ENCODE peak calls at places on chromosomes 3 and 15, in five cellular contexts. One of them, this sample, is unnamed.

GRCh38 chr15:89389841-89390603 is 55.4 kb upstream of the POLG start:
- DNase-seq in mesendoderm: no peak
- DNase-seq in endodermal cell: peak; percentile 67
- DNase-seq in CD4-positive, alpha-beta T cell: no peak
- DNase-seq in SJSA1: no peak
- DNase-seq in this sample: no peak

GRCh38 chr3:20729185-20729584 is 543.2 kb upstream of the SGO1 start:
- DNase-seq in mesendoderm: no peak
- DNase-seq in endodermal cell: no peak
- DNase-seq in CD4-positive, alpha-beta T cell: no peak
- DNase-seq in SJSA1: no peak
- DNase-seq in this sample: no peak

GRCh38 chr3:46469680-46470357 is 5.1 kb upstream of the LTF start:
- DNase-seq in mesendoderm: no peak
- DNase-seq in endodermal cell: peak; percentile 30
- DNase-seq in CD4-positive, alpha-beta T cell: no peak
- DNase-seq in SJSA1: no peak
- DNase-seq in this sample: no peak

GRCh38 chr3:71162221-71162620 is 421.3 kb downstream of the FOXP1 start:
- DNase-seq in mesendoderm: no peak
- DNase-seq in endodermal cell: no peak
- DNase-seq in CD4-positive, alpha-beta T cell: no peak
- DNase-seq in SJSA1: no peak
- DNase-seq in this sample: no peak

GRCh38 chr3:86047329-86047625 is 943.7 kb downstream of the VGLL3 start:
- DNase-seq in mesendoderm: no peak
- DNase-seq in endodermal cell: no peak
- DNase-seq in CD4-positive, alpha-beta T cell: no peak
- DNase-seq in SJSA1: no peak
- DNase-seq in this sample: no peak

GRCh38 chr15:28018291-28019044 is 80.6 kb downstream of the OCA2 start:
- DNase-seq in mesendoderm: no peak
- DNase-seq in endodermal cell: no peak
- DNase-seq in CD4-positive, alpha-beta T cell: no peak
- DNase-seq in SJSA1: no peak
- DNase-seq in this sample: no peak

GRCh38 chr3:112629425-112629824 is 11.5 kb downstream of the CCDC80 start:
- DNase-seq in mesendoderm: peak; percentile 84
- DNase-seq in endodermal cell: peak; percentile 75
- DNase-seq in CD4-positive, alpha-beta T cell: no peak
- DNase-seq in SJSA1: peak; percentile 44
- DNase-seq in this sample: no peak

GRCh38 chr3:107384907-107385306 is 7.7 kb downstream of the CCDC54 start:
- DNase-seq in mesendoderm: peak; percentile 86
- DNase-seq in endodermal cell: no peak
- DNase-seq in CD4-positive, alpha-beta T cell: no peak
- DNase-seq in SJSA1: no peak
- DNase-seq in this sample: no peak

GRCh38 chr3:134607054-134608022 is 43.5 kb downstream of the KY start:
- DNase-seq in mesendoderm: no peak
- DNase-seq in endodermal cell: peak; percentile 28
- DNase-seq in CD4-positive, alpha-beta T cell: no peak
- DNase-seq in SJSA1: no peak
- DNase-seq in this sample: no peak

GRCh38 chr3:147414369-147415135 is 5.4 kb downstream of the ZIC1 start:
- DNase-seq in mesendoderm: no peak
- DNase-seq in endodermal cell: no peak
- DNase-seq in CD4-positive, alpha-beta T cell: no peak
- DNase-seq in SJSA1: no peak
- DNase-seq in this sample: no peak
- H3K27ac ChIP-seq in mesendoderm: no peak overlapping the region
- H3K27ac ChIP-seq in endodermal cell: no peak overlapping the region
- H3K27ac ChIP-seq in CD4-positive, alpha-beta T cell: no peak overlapping the region
- H3K27ac ChIP-seq in SJSA1: no peak overlapping the region
- H3K27ac ChIP-seq in this sample: no peak overlapping the region

GRCh38 chr3:52197499-52197841 is 490 bp upstream of the ALAS1 start:
- DNase-seq in mesendoderm: no peak
- DNase-seq in endodermal cell: no peak
- DNase-seq in CD4-positive, alpha-beta T cell: no peak
- DNase-seq in SJSA1: no peak
- DNase-seq in this sample: no peak
- H3K27ac ChIP-seq in mesendoderm: peak overlapping the region; percentile 12
- H3K27ac ChIP-seq in endodermal cell: no peak overlapping the region
- H3K27ac ChIP-seq in CD4-positive, alpha-beta T cell: peak overlapping the region; percentile 73
- H3K27ac ChIP-seq in SJSA1: peak overlapping the region; percentile 26
- H3K27ac ChIP-seq in this sample: peak overlapping the region; percentile 87

GRCh38 chr3:45027406-45027805 is 1.3 kb downstream of the CLEC3B start:
- DNase-seq in mesendoderm: no peak
- DNase-seq in endodermal cell: no peak
- DNase-seq in CD4-positive, alpha-beta T cell: no peak
- DNase-seq in SJSA1: no peak
- DNase-seq in this sample: no peak
- H3K27ac ChIP-seq in mesendoderm: no peak overlapping the region
- H3K27ac ChIP-seq in endodermal cell: no peak overlapping the region
- H3K27ac ChIP-seq in CD4-positive, alpha-beta T cell: no peak overlapping the region
- H3K27ac ChIP-seq in SJSA1: no peak overlapping the region
- H3K27ac ChIP-seq in this sample: peak overlapping the region; percentile 49

GRCh38 chr15:72491768-72492167 is 17.6 kb downstream of the ARIH1 start:
- DNase-seq in mesendoderm: peak; percentile 48
- DNase-seq in endodermal cell: no peak
- DNase-seq in CD4-positive, alpha-beta T cell: no peak
- DNase-seq in SJSA1: peak; percentile 49
- DNase-seq in this sample: no peak

GRCh38 chr15:72487070-72487797 is 13.1 kb downstream of the ARIH1 start:
- DNase-seq in mesendoderm: no peak
- DNase-seq in endodermal cell: no peak
- DNase-seq in CD4-positive, alpha-beta T cell: no peak
- DNase-seq in SJSA1: peak; percentile 7
- DNase-seq in this sample: no peak

GRCh38 chr15:72489943-72490554 is 15.9 kb downstream of the ARIH1 start:
- DNase-seq in mesendoderm: no peak
- DNase-seq in endodermal cell: no peak
- DNase-seq in CD4-positive, alpha-beta T cell: no peak
- DNase-seq in SJSA1: no peak
- DNase-seq in this sample: no peak

GRCh38 chr15:72486144-72486543 is 12.0 kb downstream of the ARIH1 start:
- DNase-seq in mesendoderm: no peak
- DNase-seq in endodermal cell: no peak
- DNase-seq in CD4-positive, alpha-beta T cell: no peak
- DNase-seq in SJSA1: no peak
- DNase-seq in this sample: no peak

GRCh38 chr15:72488558-72488957 is 14.4 kb downstream of the ARIH1 start:
- DNase-seq in mesendoderm: no peak
- DNase-seq in endodermal cell: no peak
- DNase-seq in CD4-positive, alpha-beta T cell: no peak
- DNase-seq in SJSA1: no peak
- DNase-seq in this sample: no peak
- H3K27ac ChIP-seq in mesendoderm: no peak overlapping the region
- H3K27ac ChIP-seq in endodermal cell: no peak overlapping the region
- H3K27ac ChIP-seq in CD4-positive, alpha-beta T cell: no peak overlapping the region
- H3K27ac ChIP-seq in SJSA1: no peak overlapping the region
- H3K27ac ChIP-seq in this sample: no peak overlapping the region

GRCh38 chr3:52218454-52218853 is 7.0 kb downstream of the TLR9 start:
- DNase-seq in mesendoderm: no peak
- DNase-seq in endodermal cell: no peak
- DNase-seq in CD4-positive, alpha-beta T cell: no peak
- DNase-seq in SJSA1: no peak
- DNase-seq in this sample: no peak

GRCh38 chr3:52220380-52221026 is 4.9 kb downstream of the TLR9 start:
- DNase-seq in mesendoderm: peak; percentile 75
- DNase-seq in endodermal cell: peak; percentile 97
- DNase-seq in CD4-positive, alpha-beta T cell: peak; percentile 82
- DNase-seq in SJSA1: peak; percentile 59
- DNase-seq in this sample: peak; percentile 62

GRCh38 chr3:52218026-52218425 is 7.4 kb downstream of the TLR9 start:
- DNase-seq in mesendoderm: no peak
- DNase-seq in endodermal cell: no peak
- DNase-seq in CD4-positive, alpha-beta T cell: no peak
- DNase-seq in SJSA1: no peak
- DNase-seq in this sample: no peak

GRCh38 chr3:52217409-52217805 is 8.0 kb downstream of the TLR9 start:
- DNase-seq in mesendoderm: no peak
- DNase-seq in endodermal cell: peak; percentile 50
- DNase-seq in CD4-positive, alpha-beta T cell: no peak
- DNase-seq in SJSA1: no peak
- DNase-seq in this sample: no peak

GRCh38 chr3:52218953-52219650 is 6.3 kb downstream of the TLR9 start:
- DNase-seq in mesendoderm: peak; percentile 50
- DNase-seq in endodermal cell: peak; percentile 41
- DNase-seq in CD4-positive, alpha-beta T cell: no peak
- DNase-seq in SJSA1: no peak
- DNase-seq in this sample: no peak
- H3K27ac ChIP-seq in mesendoderm: no peak overlapping the region
- H3K27ac ChIP-seq in endodermal cell: no peak overlapping the region
- H3K27ac ChIP-seq in CD4-positive, alpha-beta T cell: peak overlapping the region; percentile 5
- H3K27ac ChIP-seq in SJSA1: no peak overlapping the region
- H3K27ac ChIP-seq in this sample: no peak overlapping the region

DNA sequence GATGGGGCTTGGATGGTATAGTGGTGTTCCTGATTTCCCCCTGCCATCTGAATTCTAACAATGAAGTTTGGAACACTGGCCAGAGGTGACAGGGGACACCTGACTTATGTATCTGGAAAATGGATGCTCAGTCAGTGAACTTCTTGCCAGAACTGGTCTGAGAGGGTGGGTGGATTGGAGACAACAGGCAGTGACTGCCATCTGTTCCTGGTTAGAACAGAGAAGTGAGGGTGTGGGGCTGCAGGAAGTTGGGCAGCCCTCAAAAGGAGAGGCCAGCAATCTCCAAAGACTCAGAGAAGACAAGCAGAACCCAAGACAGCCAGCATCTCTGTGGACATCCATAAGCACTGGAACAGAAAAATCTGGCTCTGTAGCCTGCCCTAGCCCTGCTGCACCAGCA is 50.5 kb downstream of the ANP32A start:
- DNase-seq in mesendoderm: no peak
- DNase-seq in endodermal cell: no peak
- DNase-seq in CD4-positive, alpha-beta T cell: no peak
- DNase-seq in SJSA1: no peak
- DNase-seq in this sample: no peak
- H3K27ac ChIP-seq in mesendoderm: no peak overlapping the region
- H3K27ac ChIP-seq in endodermal cell: no peak overlapping the region
- H3K27ac ChIP-seq in CD4-positive, alpha-beta T cell: no peak overlapping the region
- H3K27ac ChIP-seq in SJSA1: no peak overlapping the region
- H3K27ac ChIP-seq in this sample: no peak overlapping the region

GRCh38 chr3:127152676-127153505 is 40.0 kb upstream of the PRR23E start:
- DNase-seq in mesendoderm: no peak
- DNase-seq in endodermal cell: peak; percentile 28
- DNase-seq in CD4-positive, alpha-beta T cell: no peak
- DNase-seq in SJSA1: no peak
- DNase-seq in this sample: no peak

GRCh38 chr3:127150915-127151564 is 41.9 kb upstream of the PRR23E start:
- DNase-seq in mesendoderm: no peak
- DNase-seq in endodermal cell: peak; percentile 24
- DNase-seq in CD4-positive, alpha-beta T cell: no peak
- DNase-seq in SJSA1: no peak
- DNase-seq in this sample: no peak

GRCh38 chr3:127153506-127153815 is 39.5 kb upstream of the PRR23E start:
- DNase-seq in mesendoderm: no peak
- DNase-seq in endodermal cell: no peak
- DNase-seq in CD4-positive, alpha-beta T cell: no peak
- DNase-seq in SJSA1: no peak
- DNase-seq in this sample: no peak

GRCh38 chr3:127149621-127150310 is 43.2 kb upstream of the PRR23E start:
- DNase-seq in mesendoderm: no peak
- DNase-seq in endodermal cell: peak; percentile 31
- DNase-seq in CD4-positive, alpha-beta T cell: no peak
- DNase-seq in SJSA1: no peak
- DNase-seq in this sample: no peak

GRCh38 chr3:127151992-127152391 is 40.9 kb upstream of the PRR23E start:
- DNase-seq in mesendoderm: no peak
- DNase-seq in endodermal cell: no peak
- DNase-seq in CD4-positive, alpha-beta T cell: no peak
- DNase-seq in SJSA1: peak; percentile 25
- DNase-seq in this sample: no peak
- H3K27ac ChIP-seq in mesendoderm: no peak overlapping the region
- H3K27ac ChIP-seq in endodermal cell: no peak overlapping the region
- H3K27ac ChIP-seq in CD4-positive, alpha-beta T cell: no peak overlapping the region
- H3K27ac ChIP-seq in SJSA1: no peak overlapping the region
- H3K27ac ChIP-seq in this sample: no peak overlapping the region

GRCh38 chr3:66400381-66401156 is 100.3 kb downstream of the LRIG1 start:
- DNase-seq in mesendoderm: no peak
- DNase-seq in endodermal cell: peak; percentile 57
- DNase-seq in CD4-positive, alpha-beta T cell: no peak
- DNase-seq in SJSA1: no peak
- DNase-seq in this sample: no peak
- H3K27ac ChIP-seq in mesendoderm: no peak overlapping the region
- H3K27ac ChIP-seq in endodermal cell: peak overlapping the region; percentile 73
- H3K27ac ChIP-seq in CD4-positive, alpha-beta T cell: no peak overlapping the region
- H3K27ac ChIP-seq in SJSA1: no peak overlapping the region
- H3K27ac ChIP-seq in this sample: no peak overlapping the region

GRCh38 chr3:163543558-163544189 is 1534.6 kb downstream of the SI start:
- DNase-seq in mesendoderm: no peak
- DNase-seq in endodermal cell: no peak
- DNase-seq in CD4-positive, alpha-beta T cell: no peak
- DNase-seq in SJSA1: no peak
- DNase-seq in this sample: no peak
- H3K27ac ChIP-seq in mesendoderm: no peak overlapping the region
- H3K27ac ChIP-seq in endodermal cell: no peak overlapping the region
- H3K27ac ChIP-seq in CD4-positive, alpha-beta T cell: no peak overlapping the region
- H3K27ac ChIP-seq in SJSA1: no peak overlapping the region
- H3K27ac ChIP-seq in this sample: no peak overlapping the region

This sample was measured in caudate nucleus.